ENCODE peak calls at places on chromosome 9, in four cellular contexts. E is H1, S is HepG2, F is K562. N is an unnamed sample.

GRCh38 chr9:127985011-127985410 is 4.2 kb upstream of the EEIG1 start:
- DNase-seq in S (no peak), F (no peak), E (no peak), N (no peak)

GRCh38 chr9:72734631-72735030 is 213.2 kb downstream of the TMC1 start:
- DNase-seq in F (no peak), S (no peak), E (no peak), N (no peak)

GRCh38 chr9:107557236-107557990 is 67.8 kb upstream of the KLF4 start:
- DNase-seq in F (no peak), S (no peak), E (no peak), N (peak)

GRCh38 chr9:126650404-126650804 is 36.7 kb downstream of the LMX1B start:
- DNase-seq in E (no peak), F (no peak), S (no peak), N (no peak)

GRCh38 chr9:97786341-97786740 is 66.7 kb upstream of the FOXE1 start:
- DNase-seq in S (no peak), E (no peak), F (no peak), N (no peak)

GRCh38 chr9:112582371-112582770 is 95.7 kb downstream of the KIAA1958 start:
- DNase-seq in E (no peak), F (no peak), S (no peak), N (no peak)

GRCh38 chr9:113737414-113738271 is 138.5 kb upstream of the ZNF618 start:
- DNase-seq in S (peak), E (peak), F (peak), N (peak)

GRCh38 chr9:21813575-21814473 is 11.4 kb downstream of the MTAP start:
- DNase-seq in F (no peak), E (no peak), S (peak), N (peak)

GRCh38 chr9:136977223-136978072 is at the start of gene PTGDS:
- DNase-seq in F (no peak), E (no peak), S (no peak), N (no peak)

GRCh38 chr9:137459147-137459600 is at the start of gene NSMF:
- DNase-seq in F (peak), E (peak), S (peak), N (peak)

GRCh38 chr9:130642926-130643325 is 21.5 kb upstream of the PRDM12 start:
- DNase-seq in S (no peak), F (no peak), E (no peak), N (no peak)

GRCh38 chr9:82129708-82130107 is 141.1 kb downstream of the SPATA31D1 start:
- DNase-seq in E (no peak), S (no peak), F (no peak), N (no peak)

GRCh38 chr9:91896513-91897121 is 53.4 kb downstream of the ROR2 start:
- DNase-seq in F (peak), S (no peak), E (no peak), N (no peak)

GRCh38 chr9:112046181-112046580 is 128.9 kb downstream of the SUSD1 start:
- DNase-seq in F (no peak), S (no peak), E (no peak), N (peak)

GRCh38 chr9:35102465-35102768 is 514 bp downstream of the STOML2 start:
- DNase-seq in F (no peak), S (no peak), E (no peak), N (no peak)

GRCh38 chr9:90659626-90660364 is 17.2 kb upstream of the DIRAS2 start:
- DNase-seq in E (no peak), F (no peak), S (no peak), N (peak)

GRCh38 chr9:3893519-3893918 is 367.7 kb upstream of the RFX3 start:
- DNase-seq in E (no peak), S (no peak), F (no peak), N (no peak)

GRCh38 chr9:131582466-131583341 is 37.4 kb downstream of the PRRT1B start:
- DNase-seq in E (no peak), S (no peak), F (no peak), N (no peak)

GRCh38 chr9:110890416-110890815 is 147.9 kb downstream of the LPAR1 start:
- DNase-seq in S (no peak), F (no peak), E (no peak), N (no peak)

GRCh38 chr9:70263421-70263820 is 4.6 kb downstream of the SMC5 start:
- DNase-seq in S (no peak), E (no peak), F (no peak), N (no peak)

GRCh38 chr9:85414399-85414798 is 327.4 kb downstream of the AGTPBP1 start:
- DNase-seq in F (no peak), E (no peak), S (no peak), N (no peak)

GRCh38 chr9:90964101-90965020 is 162.7 kb downstream of the SYK start:
- DNase-seq in F (peak), E (peak), S (peak), N (peak)

GRCh38 chr9:35645736-35646582 is 4.8 kb downstream of the SIT1 start:
- DNase-seq in E (peak), S (peak), F (no peak), N (no peak)

GRCh38 chr9:126699401-126699851 is 85.7 kb downstream of the LMX1B start:
- DNase-seq in S (no peak), F (no peak), E (no peak), N (no peak)

GRCh38 chr9:125889524-125890473 is 142.6 kb downstream of the PBX3 start:
- DNase-seq in F (no peak), S (no peak), E (peak), N (peak)

GRCh38 chr9:19102181-19102630 is 498 bp downstream of the HAUS6 start:
- DNase-seq in E (peak), S (peak), F (peak), N (peak)

GRCh38 chr9:63859475-63860215 is 1425.4 kb downstream of the FOXD4L5 start:
- DNase-seq in S (peak), E (no peak), F (peak), N (no peak)

GRCh38 chr9:7560669-7561305 is 238.8 kb downstream of the DMAC1 start:
- DNase-seq in F (no peak), E (no peak), S (no peak), N (no peak)

DNA sequence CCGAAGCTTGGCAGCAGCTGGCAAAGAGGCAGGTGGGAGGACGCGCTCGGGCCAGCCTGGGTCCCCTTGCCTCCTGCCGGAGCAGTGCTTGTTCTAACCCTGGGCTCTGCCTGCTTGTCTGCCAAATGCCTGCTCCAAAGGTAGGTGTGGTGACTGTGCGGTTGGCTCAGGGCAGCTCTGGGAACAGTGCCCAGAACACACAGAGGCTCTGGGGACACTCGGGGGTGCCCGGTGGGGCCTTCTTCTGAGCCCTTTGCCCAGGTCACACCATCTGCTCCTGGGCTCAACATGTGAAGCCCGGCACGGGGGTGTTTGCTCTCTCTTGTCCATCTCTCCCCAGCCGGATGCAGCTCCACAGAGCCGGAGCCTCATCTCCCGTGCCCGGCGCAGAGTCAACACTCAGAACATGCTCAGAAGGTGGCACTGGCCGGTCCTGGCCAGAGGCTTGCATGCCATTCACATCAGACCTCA is 157.3 kb downstream of the OLFM1 start:
- DNase-seq in F (no peak), S (no peak), E (no peak), N (no peak)
- TF ChIP-seq JUN in F (no peak), S (no peak), E (no peak), N (no peak)

GRCh38 chr9:27154923-27155322 is 45.9 kb downstream of the TEK start:
- DNase-seq in F (no peak), S (no peak), E (no peak), N (peak)
- H3K9ac ChIP-seq in F (no peak), S (no peak), E (no peak), N (peak)

GRCh38 chr9:96080364-96080763 is 204.9 kb downstream of the ERCC6L2 start:
- DNase-seq in F (no peak), S (no peak), E (no peak), N (no peak)
- TF ChIP-seq JUN in F (no peak), S (no peak), E (no peak), N (no peak)

DNA sequence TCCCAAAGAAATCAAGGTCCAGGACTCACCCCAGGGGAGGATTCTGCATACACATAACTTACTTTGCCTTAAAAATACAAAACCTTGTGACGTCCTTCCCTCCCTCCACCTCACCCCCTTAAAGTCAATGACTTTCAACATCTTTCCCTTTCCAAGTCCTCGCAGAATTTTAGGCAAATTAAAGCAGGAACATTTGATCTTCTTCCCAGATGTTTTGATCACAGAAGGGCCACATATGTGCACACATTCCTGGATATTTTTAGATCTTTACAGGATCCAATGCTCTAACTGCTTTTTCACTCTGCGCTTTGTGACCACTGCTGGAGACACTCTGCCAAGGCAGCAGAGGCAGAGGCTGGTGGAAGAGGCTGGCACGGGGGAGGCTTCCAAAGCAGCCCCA is 130.7 kb downstream of the SEC61B start:
- DNase-seq in E (no peak), S (no peak), F (no peak), N (no peak)
- H3K9ac ChIP-seq in E (no peak), S (no peak), F (no peak), N (no peak)

GRCh38 chr9:78189461-78189860 is 46.4 kb upstream of the CEP78 start:
- DNase-seq in F (no peak), E (no peak), S (no peak), N (no peak)
- TF ChIP-seq JUN in F (no peak), E (no peak), S (no peak), N (no peak)

GRCh38 chr9:16673171-16673570 is 197.3 kb downstream of the BNC2 start:
- DNase-seq in S (no peak), E (no peak), F (no peak), N (no peak)
- H3K9ac ChIP-seq in S (no peak), E (no peak), F (no peak), N (no peak)

GRCh38 chr9:121772600-121773285 is 121.3 kb downstream of the DAB2IP start:
- DNase-seq in F (no peak), E (no peak), S (no peak), N (no peak)

GRCh38 chr9:121769939-121770338 is 118.5 kb downstream of the DAB2IP start:
- DNase-seq in E (no peak), S (no peak), F (no peak), N (no peak)

GRCh38 chr9:121771418-121771817 is 120.0 kb downstream of the DAB2IP start:
- DNase-seq in E (no peak), F (no peak), S (no peak), N (no peak)

GRCh38 chr9:121771851-121772599 is 120.6 kb downstream of the DAB2IP start:
- DNase-seq in E (no peak), F (no peak), S (no peak), N (no peak)

GRCh38 chr9:121770415-121771273 is 119.2 kb downstream of the DAB2IP start:
- DNase-seq in S (no peak), F (no peak), E (no peak), N (peak)
- TF ChIP-seq JUN in S (no peak), F (no peak), E (no peak), N (peak)

DNA sequence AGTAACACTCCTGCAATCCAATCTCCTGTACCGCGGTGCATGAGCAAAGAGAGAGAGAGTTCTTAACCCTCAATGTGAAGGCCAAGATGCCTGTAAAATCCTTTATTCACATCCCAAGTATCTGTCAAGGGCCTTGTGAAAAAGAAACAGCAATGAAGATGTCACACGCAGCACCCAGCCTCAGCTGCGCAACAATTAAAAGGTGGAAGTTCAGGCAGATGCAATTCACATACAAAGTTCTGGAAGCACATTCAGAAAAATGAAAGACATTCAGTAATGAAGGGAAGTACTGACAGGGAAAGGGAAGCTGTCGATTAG is 137.7 kb downstream of the CDK5RAP2 start:
- DNase-seq in F (no peak), S (no peak), E (no peak), N (no peak)
- H3K9ac ChIP-seq in F (no peak), S (no peak), E (no peak), N (no peak)

GRCh38 chr9:100099722-100100042 is 639 bp downstream of the INVS start:
- DNase-seq in S (peak), E (no peak), F (peak), N (no peak)
- TF ChIP-seq JUN in S (no peak), E (no peak), F (no peak), N (no peak)

N was measured in endothelial cell of umbilical vein.